ENCODE peak calls at places on chromosome 1, in ten cellular contexts. B, S, M, P, C, A, L, Y, J and K are unnamed samples.

GRCh38 chr1:186628910-186629309 is 51.3 kb downstream of the PTGS2 start:
- DNase-seq in J (no peak), S (no peak), B (no peak), C (no peak), A (no peak), M (no peak), L (no peak), Y (no peak), P (no peak), K (no peak)

GRCh38 chr1:206982216-206982615 is 12.0 kb upstream of the FCAMR start:
- DNase-seq in M (peak), S (peak), P (peak), C (no peak), A (peak), Y (peak), J (peak), B (no peak), L (peak), K (peak)

GRCh38 chr1:14822996-14823395 is 224.5 kb downstream of the KAZN start:
- DNase-seq in S (no peak), J (no peak), M (no peak), L (no peak), Y (no peak), P (no peak), C (no peak), B (no peak), A (no peak), K (no peak)

GRCh38 chr1:203351037-203351625 is at the start of gene FMOD:
- DNase-seq in L (peak), C (no peak), B (peak), S (no peak), Y (peak), M (peak), J (no peak), A (no peak), P (no peak), K (peak)

GRCh38 chr1:161342186-161342585 is 25.5 kb downstream of the CFAP126 start:
- DNase-seq in M (no peak), L (no peak), P (no peak), S (no peak), B (no peak), J (no peak), A (no peak), C (no peak), Y (no peak), K (no peak)

GRCh38 chr1:99657213-99658030 is 11.5 kb downstream of the PALMD start:
- DNase-seq in J (no peak), B (peak), C (no peak), M (no peak), A (peak), Y (no peak), L (no peak), P (no peak), S (no peak), K (no peak)

GRCh38 chr1:246801241-246802020 is 77.2 kb downstream of the SCCPDH start:
- DNase-seq in Y (no peak), S (no peak), L (no peak), M (no peak), A (no peak), P (no peak), B (no peak), C (no peak), J (no peak), K (peak)

GRCh38 chr1:26531651-26532131 is 2.1 kb downstream of the RPS6KA1 start:
- DNase-seq in P (no peak), C (no peak), Y (no peak), S (no peak), B (no peak), J (no peak), A (no peak), L (no peak), M (peak), K (no peak)

GRCh38 chr1:214360525-214361164 is 79.7 kb downstream of the SMYD2 start:
- DNase-seq in S (no peak), A (no peak), M (no peak), Y (no peak), L (no peak), J (no peak), B (no peak), C (no peak), P (no peak), K (no peak)

GRCh38 chr1:176705585-176705984 is 242.6 kb downstream of the PAPPA2 start:
- DNase-seq in J (no peak), P (no peak), C (no peak), A (no peak), M (peak), L (no peak), S (no peak), Y (no peak), B (no peak), K (no peak)

GRCh38 chr1:110672001-110672752 is 2.6 kb downstream of the KCNA3 start:
- DNase-seq in Y (peak), C (no peak), P (peak), B (no peak), S (no peak), A (no peak), J (no peak), M (peak), L (peak), K (no peak)

GRCh38 chr1:147072371-147073061 is 99.8 kb downstream of the PRKAB2 start:
- DNase-seq in M (peak), S (no peak), J (no peak), B (no peak), Y (peak), L (peak), A (no peak), P (peak), C (no peak), K (no peak)
- TF ChIP-seq EZH2 in M (peak), S (no peak), J (no peak), B (peak), Y (no peak), L (peak), A (peak), P (no peak), C (peak), K (peak)

DNA sequence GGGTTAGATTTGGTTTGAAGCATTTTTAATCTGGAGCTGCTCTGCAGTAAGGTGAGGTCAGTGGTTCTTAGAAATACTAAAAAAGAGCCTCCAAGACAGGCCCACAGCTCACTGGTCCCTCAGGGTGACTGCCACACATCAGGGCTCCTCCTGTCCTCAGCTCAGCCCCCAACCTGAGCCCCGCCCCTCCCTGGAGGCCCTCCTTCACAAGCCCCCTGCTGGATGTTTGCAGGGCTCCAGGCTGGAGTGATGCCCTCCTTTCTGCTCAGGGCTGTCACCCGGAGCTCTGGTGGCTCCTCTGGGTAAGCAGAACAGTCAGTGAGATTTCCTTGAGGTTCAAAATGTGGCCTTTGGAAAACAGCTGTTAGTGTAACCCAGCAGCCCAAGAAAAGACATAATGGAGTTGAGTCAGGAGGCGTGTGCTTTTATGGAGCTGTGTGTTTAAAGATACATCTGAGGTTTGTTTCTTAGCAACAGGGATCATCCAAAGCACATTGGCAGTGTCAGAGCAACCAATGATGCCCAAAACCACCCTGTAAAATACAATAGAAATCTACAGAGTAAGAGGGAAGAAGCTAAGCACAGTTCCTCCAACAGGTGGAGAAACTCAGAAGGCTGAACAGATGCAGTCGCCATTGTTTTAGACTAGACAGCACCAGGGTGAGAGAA is 21.4 kb downstream of the STUM start:
- DNase-seq in A (no peak), B (no peak), P (no peak), L (peak), C (no peak), J (no peak), S (peak), M (peak), Y (peak), K (no peak)
- H3K27ac ChIP-seq in A (no peak), B (no peak), P (no peak), L (no peak), C (no peak), J (no peak), S (no peak), M (no peak), Y (no peak), K (no peak)

DNA sequence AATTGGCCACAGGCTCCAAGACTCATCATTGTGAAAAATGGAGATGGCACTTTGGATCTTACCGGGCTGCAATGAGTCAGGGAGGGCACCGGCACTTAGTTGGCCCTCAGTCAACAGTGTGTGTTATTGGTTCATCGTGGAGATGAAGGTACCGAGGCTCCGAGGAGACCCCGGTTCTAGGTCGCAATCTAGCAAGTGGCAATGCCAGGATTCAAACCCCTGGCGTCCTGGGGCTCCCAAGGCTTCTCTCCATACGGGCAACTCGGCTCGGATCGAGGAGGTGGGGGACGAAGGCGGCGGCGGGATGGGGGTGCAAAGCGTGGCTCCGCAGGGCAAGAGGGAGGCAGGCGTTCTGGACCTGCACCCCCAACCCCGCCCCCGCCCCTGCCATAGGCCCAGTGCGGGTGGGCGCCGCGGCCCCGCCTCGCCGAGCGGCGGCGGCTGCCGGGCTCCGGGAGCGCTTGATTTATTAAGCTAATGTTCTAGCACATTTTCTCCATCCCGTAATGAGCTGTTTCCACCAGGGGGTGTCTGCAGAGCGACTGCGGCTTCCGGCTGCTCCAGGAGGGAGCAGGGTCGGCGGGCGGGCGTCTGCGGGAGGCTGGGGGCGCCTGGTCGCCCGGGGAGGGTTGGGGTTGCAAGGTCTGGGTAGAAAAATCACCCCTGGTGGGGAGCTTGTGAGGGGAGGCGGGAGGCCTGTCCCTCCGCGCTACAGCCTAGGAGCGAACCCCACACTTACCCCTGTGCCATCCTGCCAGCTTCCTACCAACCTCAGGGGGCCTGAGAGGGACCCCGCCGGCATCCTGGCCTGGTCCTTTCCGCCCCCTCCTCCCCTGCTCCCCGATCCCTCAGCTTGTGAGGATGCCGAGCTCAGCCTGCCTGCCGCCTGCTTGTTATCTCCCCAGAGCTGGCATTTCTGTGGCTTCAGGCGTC is 48.7 kb upstream of the ACOT11 start:
- DNase-seq in S (no peak), J (no peak), A (peak), Y (peak), L (peak), B (no peak), P (peak), M (peak), C (no peak), K (peak)
- TF ChIP-seq EZH2 in S (no peak), J (no peak), A (no peak), Y (no peak), L (no peak), B (peak), P (no peak), M (no peak), C (no peak), K (peak)

GRCh38 chr1:23177031-23177430 is 8.4 kb upstream of the LUZP1 start:
- DNase-seq in S (no peak), P (no peak), A (no peak), M (no peak), L (no peak), J (no peak), B (no peak), Y (no peak), C (no peak), K (no peak)
- H3K27ac ChIP-seq in S (no peak), P (no peak), A (peak), M (no peak), L (no peak), J (no peak), B (peak), Y (peak), C (peak), K (peak)

GRCh38 chr1:212607206-212607923 is 1.2 kb upstream of the ATF3 start:
- DNase-seq in P (peak), J (no peak), M (peak), A (peak), L (peak), C (no peak), Y (no peak), S (no peak), B (no peak), K (no peak)

GRCh38 chr1:212605441-212605976 is 3.1 kb upstream of the ATF3 start:
- DNase-seq in Y (peak), P (no peak), A (peak), B (peak), M (no peak), J (no peak), L (peak), S (no peak), C (no peak), K (no peak)

GRCh38 chr1:212607924-212608208 is 695 bp upstream of the ATF3 start:
- DNase-seq in Y (peak), C (no peak), M (no peak), A (no peak), J (no peak), S (no peak), P (no peak), B (no peak), L (no peak), K (no peak)

GRCh38 chr1:212606734-212607205 is 1.8 kb upstream of the ATF3 start:
- DNase-seq in A (no peak), Y (peak), P (peak), C (no peak), J (no peak), S (no peak), L (peak), M (peak), B (no peak), K (no peak)

GRCh38 chr1:212606042-212606733 is 2.4 kb upstream of the ATF3 start:
- DNase-seq in Y (peak), B (no peak), L (peak), C (no peak), S (no peak), M (no peak), P (no peak), A (peak), J (no peak), K (no peak)
- TF ChIP-seq EZH2 in Y (peak), B (no peak), L (no peak), C (no peak), S (no peak), M (no peak), P (no peak), A (no peak), J (no peak), K (no peak)

DNA sequence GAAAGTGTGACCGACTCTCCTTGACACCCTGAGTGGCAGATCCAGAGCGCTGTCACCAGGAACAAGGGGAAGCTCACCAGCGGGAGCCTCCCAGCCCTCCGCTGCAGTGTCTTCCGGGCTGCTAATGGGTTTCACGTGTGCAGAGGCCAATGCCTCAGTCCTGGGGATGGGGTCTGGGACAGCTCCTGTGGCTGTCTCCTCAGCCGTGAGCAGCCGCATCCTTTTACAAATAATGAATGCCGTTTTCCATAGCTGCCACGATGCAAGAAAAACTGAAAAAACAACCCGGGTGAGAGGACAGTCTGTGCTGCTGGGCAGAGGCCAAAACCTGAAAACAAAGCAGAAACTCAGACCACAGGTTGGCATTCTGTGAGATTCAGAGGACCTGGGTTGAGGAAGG is 212.2 kb upstream of the RAB4A start:
- DNase-seq in B (no peak), P (no peak), C (no peak), L (no peak), J (no peak), A (peak), S (no peak), M (peak), Y (no peak), K (no peak)
- H3K27ac ChIP-seq in B (no peak), P (no peak), C (no peak), L (no peak), J (no peak), A (no peak), S (no peak), M (no peak), Y (no peak), K (no peak)

GRCh38 chr1:18109756-18110597 is 2.4 kb downstream of the IGSF21 start:
- DNase-seq in J (no peak), B (no peak), S (no peak), P (no peak), A (no peak), M (peak), C (no peak), Y (peak), L (peak), K (peak)
- TF ChIP-seq EZH2 in J (no peak), B (no peak), S (no peak), P (no peak), A (peak), M (no peak), C (no peak), Y (no peak), L (no peak), K (no peak)

GRCh38 chr1:46041551-46041950 is 90.9 kb downstream of the PIK3R3 start:
- DNase-seq in A (no peak), J (no peak), M (no peak), Y (no peak), S (no peak), L (no peak), C (no peak), B (no peak), P (peak), K (no peak)

GRCh38 chr1:46043491-46044017 is 88.9 kb downstream of the PIK3R3 start:
- DNase-seq in P (peak), M (peak), L (no peak), J (no peak), S (no peak), B (no peak), A (no peak), C (no peak), Y (no peak), K (no peak)

GRCh38 chr1:46039571-46040052 is 92.8 kb downstream of the PIK3R3 start:
- DNase-seq in L (no peak), P (no peak), Y (peak), J (peak), B (peak), C (no peak), S (no peak), A (peak), M (no peak), K (peak)

GRCh38 chr1:46041974-46042373 is 90.5 kb downstream of the PIK3R3 start:
- DNase-seq in M (no peak), Y (no peak), S (no peak), L (no peak), C (no peak), J (no peak), B (peak), P (no peak), A (no peak), K (peak)

DNA sequence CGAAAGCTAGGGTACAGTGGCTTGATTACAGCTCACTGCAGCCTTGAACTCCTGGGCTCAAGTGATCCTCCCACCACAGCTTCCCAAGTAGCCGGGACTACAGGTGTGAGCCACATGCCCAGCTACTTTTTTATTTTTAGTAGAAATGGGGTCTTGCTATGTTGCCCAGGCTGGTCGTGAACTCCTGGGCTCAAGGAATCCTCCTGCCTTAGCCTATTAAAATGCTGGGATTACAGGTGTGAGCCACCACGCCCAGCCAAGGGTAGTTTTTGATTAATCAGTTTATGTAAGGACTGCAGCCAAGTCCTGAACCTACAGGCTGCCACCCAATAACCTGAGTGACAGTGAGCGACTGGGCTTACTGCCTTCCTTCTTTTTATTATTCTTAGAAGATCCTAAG is 88.3 kb downstream of the PIK3R3 start:
- DNase-seq in P (no peak), M (no peak), Y (no peak), L (no peak), A (no peak), C (no peak), S (no peak), B (no peak), J (no peak), K (no peak)
- H3K27ac ChIP-seq in P (peak), M (no peak), Y (no peak), L (no peak), A (no peak), C (no peak), S (no peak), B (no peak), J (no peak), K (no peak)

DNA sequence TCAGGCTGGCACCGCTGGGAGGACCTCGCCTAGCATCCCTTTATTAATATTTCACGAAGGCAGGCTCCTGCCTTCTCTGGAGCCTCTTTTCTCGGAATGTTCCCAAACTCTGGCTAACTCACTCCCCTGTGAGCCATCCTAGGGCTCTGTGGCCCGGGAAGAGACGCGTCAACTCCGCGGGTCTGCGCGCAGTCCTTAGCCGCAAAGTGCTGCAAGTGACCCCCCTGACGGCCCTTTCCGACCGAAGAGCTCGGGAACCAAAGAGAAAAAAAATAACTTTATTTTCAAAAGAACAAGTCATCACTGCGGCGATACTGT is 14.6 kb downstream of the NR5A2 start:
- DNase-seq in S (no peak), B (no peak), Y (peak), L (peak), J (no peak), C (no peak), M (peak), P (no peak), A (no peak), K (no peak)
- TF ChIP-seq EZH2 in S (no peak), B (peak), Y (peak), L (peak), J (no peak), C (peak), M (no peak), P (no peak), A (peak), K (no peak)

DNA sequence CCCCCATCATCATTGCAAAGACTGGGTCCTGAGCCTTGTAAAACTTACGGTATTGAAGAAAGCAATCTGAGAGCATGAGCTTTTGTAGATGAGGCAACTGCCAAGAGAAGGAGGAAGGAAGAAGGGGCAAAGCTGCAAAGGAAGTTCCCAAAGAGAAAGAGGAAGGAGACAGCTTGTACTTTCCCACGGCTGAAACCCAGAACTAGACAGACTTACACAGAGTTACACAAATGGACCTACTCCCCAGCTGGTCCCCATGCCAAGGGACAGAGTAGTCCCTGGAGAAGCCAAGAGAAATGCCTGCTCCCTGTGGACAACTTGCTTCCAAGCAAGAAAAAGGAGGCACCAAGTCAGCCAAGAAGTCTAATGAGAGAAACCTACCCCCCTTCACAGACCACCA is 22.6 kb downstream of the SLC5A9 start:
- DNase-seq in C (no peak), J (no peak), A (peak), Y (no peak), P (no peak), L (no peak), M (no peak), S (no peak), B (no peak), K (no peak)
- H3K27ac ChIP-seq in C (no peak), J (no peak), A (no peak), Y (no peak), P (no peak), L (no peak), M (no peak), S (no peak), B (no peak), K (no peak)